ENCODE peak calls at places on chromosomes 12 and 14, in six cellular contexts. K is cerebellar cortex; E is activated CD4-positive, alpha-beta memory T cell treated with anti-CD3 and anti-CD28 coated beads for 36 hours; T is COR-L47; D is D341Med; I is stimulated activated CD8-positive, alpha-beta memory T cell treated with anti-CD3 and anti-CD28 coated beads, Interleukin-12 subunit alpha, Interleukin-12 subunit beta, amount 100 ng/mL, for 4 hours. M is an unnamed sample.
A peak's percentile ranks its signal among the peaks of the same experiment; 100 is the strongest.

GRCh38 chr12:132275110-132275531 is 54.3 kb downstream of the GALNT9 start:
- DNase-seq in K (peak; percentile 99), E (no peak), T (no peak), D (peak; percentile 82), I (no peak), M (no peak)

GRCh38 chr14:75223664-75224154 is 47.3 kb upstream of the TMED10 start:
- DNase-seq in K (peak; percentile 54), E (peak; percentile 38), T (no peak), D (no peak), I (no peak), M (peak; percentile 58)

GRCh38 chr14:53951661-53952265 is 4.9 kb downstream of the BMP4 start:
- DNase-seq in K (peak; percentile 26), E (no peak), T (no peak), D (no peak), I (no peak), M (no peak)

GRCh38 chr12:53483979-53484377 is 15.3 kb downstream of the MAP3K12 start:
- DNase-seq in K (no peak), E (no peak), T (no peak), D (no peak), I (no peak), M (no peak)

GRCh38 chr12:63826002-63826585 is 18.4 kb upstream of the SRGAP1 start:
- DNase-seq in K (peak; percentile 66), E (no peak), T (peak; percentile 22), D (peak; percentile 57), I (no peak), M (no peak)

GRCh38 chr12:4566474-4566873 is 4.5 kb downstream of the DYRK4 start:
- DNase-seq in K (no peak), E (no peak), T (no peak), D (no peak), I (no peak), M (peak; percentile 15)

GRCh38 chr12:49897276-49897675 is 6.4 kb downstream of the FAIM2 start:
- DNase-seq in K (no peak), E (no peak), T (no peak), D (no peak), I (no peak), M (no peak)

GRCh38 chr12:107309020-107309419 is 215.7 kb upstream of the CRY1 start:
- DNase-seq in K (no peak), E (no peak), T (no peak), D (no peak), I (no peak), M (no peak)